ENCODE peak calls at places on chromosome 19, in eight cellular contexts. One of them, this sample, is unnamed.

GRCh38 chr19:39941151-39941550 is 6.7 kb upstream of the FCGBP start:
- DNase-seq in activated naive CD4-positive, alpha-beta T cell treated with anti-CD3 and anti-CD28 coated beads, Interleukin-2, amount 10 ng/mL, durations not matched to agents 7 days and 5 days: peak; percentile 34
- DNase-seq in NT2/D1: no peak
- DNase-seq in colonic mucosa: no peak
- DNase-seq in neural progenitor cell: no peak
- DNase-seq in stimulated activated naive CD8-positive, alpha-beta T cell treated with anti-CD3 and anti-CD28 coated beads, Interleukin-15, amount 100 ng/mL, for 72 hours: no peak
- DNase-seq in globus pallidus: no peak
- DNase-seq in coronary artery: no peak
- DNase-seq in this sample: no peak

GRCh38 chr19:33052352-33052972 is 12.2 kb downstream of the RHPN2 start:
- DNase-seq in colonic mucosa: peak; percentile 72
- DNase-seq in NT2/D1: no peak
- DNase-seq in coronary artery: no peak
- DNase-seq in activated naive CD4-positive, alpha-beta T cell treated with anti-CD3 and anti-CD28 coated beads, Interleukin-2, amount 10 ng/mL, durations not matched to agents 7 days and 5 days: no peak
- DNase-seq in stimulated activated naive CD8-positive, alpha-beta T cell treated with anti-CD3 and anti-CD28 coated beads, Interleukin-15, amount 100 ng/mL, for 72 hours: no peak
- DNase-seq in globus pallidus: no peak
- DNase-seq in neural progenitor cell: no peak
- DNase-seq in this sample: no peak

GRCh38 chr19:6187374-6187773 is 51.9 kb downstream of the ACSBG2 start:
- DNase-seq in colonic mucosa: no peak
- DNase-seq in stimulated activated naive CD8-positive, alpha-beta T cell treated with anti-CD3 and anti-CD28 coated beads, Interleukin-15, amount 100 ng/mL, for 72 hours: no peak
- DNase-seq in NT2/D1: no peak
- DNase-seq in coronary artery: peak; percentile 69
- DNase-seq in neural progenitor cell: no peak
- DNase-seq in activated naive CD4-positive, alpha-beta T cell treated with anti-CD3 and anti-CD28 coated beads, Interleukin-2, amount 10 ng/mL, durations not matched to agents 7 days and 5 days: no peak
- DNase-seq in globus pallidus: no peak
- DNase-seq in this sample: no peak

GRCh38 chr19:460877-461609 is at the start of gene SHC2:
- DNase-seq in globus pallidus: no peak
- DNase-seq in colonic mucosa: no peak
- DNase-seq in neural progenitor cell: peak; percentile 70
- DNase-seq in coronary artery: no peak
- DNase-seq in NT2/D1: no peak
- DNase-seq in stimulated activated naive CD8-positive, alpha-beta T cell treated with anti-CD3 and anti-CD28 coated beads, Interleukin-15, amount 100 ng/mL, for 72 hours: no peak
- DNase-seq in activated naive CD4-positive, alpha-beta T cell treated with anti-CD3 and anti-CD28 coated beads, Interleukin-2, amount 10 ng/mL, durations not matched to agents 7 days and 5 days: no peak
- DNase-seq in this sample: no peak

GRCh38 chr19:4695224-4695731 is 25.1 kb upstream of the MYDGF start:
- DNase-seq in coronary artery: no peak
- DNase-seq in stimulated activated naive CD8-positive, alpha-beta T cell treated with anti-CD3 and anti-CD28 coated beads, Interleukin-15, amount 100 ng/mL, for 72 hours: no peak
- DNase-seq in globus pallidus: peak; percentile 43
- DNase-seq in colonic mucosa: no peak
- DNase-seq in activated naive CD4-positive, alpha-beta T cell treated with anti-CD3 and anti-CD28 coated beads, Interleukin-2, amount 10 ng/mL, durations not matched to agents 7 days and 5 days: no peak
- DNase-seq in neural progenitor cell: no peak
- DNase-seq in NT2/D1: no peak
- DNase-seq in this sample: no peak

GRCh38 chr19:14150770-14151661 is 14.6 kb upstream of the ASF1B start:
- DNase-seq in colonic mucosa: no peak
- DNase-seq in globus pallidus: no peak
- DNase-seq in NT2/D1: no peak
- DNase-seq in stimulated activated naive CD8-positive, alpha-beta T cell treated with anti-CD3 and anti-CD28 coated beads, Interleukin-15, amount 100 ng/mL, for 72 hours: no peak
- DNase-seq in activated naive CD4-positive, alpha-beta T cell treated with anti-CD3 and anti-CD28 coated beads, Interleukin-2, amount 10 ng/mL, durations not matched to agents 7 days and 5 days: no peak
- DNase-seq in coronary artery: no peak
- DNase-seq in neural progenitor cell: no peak
- DNase-seq in this sample: no peak

GRCh38 chr19:46404884-46405658 is 8.3 kb downstream of the CCDC8 start:
- DNase-seq in colonic mucosa: no peak
- DNase-seq in stimulated activated naive CD8-positive, alpha-beta T cell treated with anti-CD3 and anti-CD28 coated beads, Interleukin-15, amount 100 ng/mL, for 72 hours: no peak
- DNase-seq in activated naive CD4-positive, alpha-beta T cell treated with anti-CD3 and anti-CD28 coated beads, Interleukin-2, amount 10 ng/mL, durations not matched to agents 7 days and 5 days: no peak
- DNase-seq in neural progenitor cell: peak; percentile 75
- DNase-seq in globus pallidus: no peak
- DNase-seq in coronary artery: no peak
- DNase-seq in NT2/D1: no peak
- DNase-seq in this sample: peak; percentile 55

GRCh38 chr19:2624537-2625091 is 77.9 kb downstream of the GNG7 start:
- DNase-seq in NT2/D1: peak; percentile 43
- DNase-seq in stimulated activated naive CD8-positive, alpha-beta T cell treated with anti-CD3 and anti-CD28 coated beads, Interleukin-15, amount 100 ng/mL, for 72 hours: no peak
- DNase-seq in colonic mucosa: no peak
- DNase-seq in activated naive CD4-positive, alpha-beta T cell treated with anti-CD3 and anti-CD28 coated beads, Interleukin-2, amount 10 ng/mL, durations not matched to agents 7 days and 5 days: no peak
- DNase-seq in globus pallidus: no peak
- DNase-seq in neural progenitor cell: peak; percentile 43
- DNase-seq in coronary artery: no peak
- DNase-seq in this sample: peak; percentile 79

GRCh38 chr19:19751846-19752245 is 18.9 kb upstream of the ZNF14 start:
- DNase-seq in globus pallidus: no peak
- DNase-seq in colonic mucosa: no peak
- DNase-seq in stimulated activated naive CD8-positive, alpha-beta T cell treated with anti-CD3 and anti-CD28 coated beads, Interleukin-15, amount 100 ng/mL, for 72 hours: no peak
- DNase-seq in activated naive CD4-positive, alpha-beta T cell treated with anti-CD3 and anti-CD28 coated beads, Interleukin-2, amount 10 ng/mL, durations not matched to agents 7 days and 5 days: no peak
- DNase-seq in neural progenitor cell: no peak
- DNase-seq in NT2/D1: no peak
- DNase-seq in coronary artery: peak; percentile 55
- DNase-seq in this sample: no peak

GRCh38 chr19:12721656-12722565 is 1.8 kb downstream of the TNPO2 start:
- DNase-seq in NT2/D1: no peak
- DNase-seq in neural progenitor cell: peak; percentile 94
- DNase-seq in globus pallidus: peak; percentile 62
- DNase-seq in colonic mucosa: peak; percentile 56
- DNase-seq in stimulated activated naive CD8-positive, alpha-beta T cell treated with anti-CD3 and anti-CD28 coated beads, Interleukin-15, amount 100 ng/mL, for 72 hours: peak; percentile 63
- DNase-seq in coronary artery: peak; percentile 90
- DNase-seq in activated naive CD4-positive, alpha-beta T cell treated with anti-CD3 and anti-CD28 coated beads, Interleukin-2, amount 10 ng/mL, durations not matched to agents 7 days and 5 days: peak; percentile 71
- DNase-seq in this sample: peak; percentile 83

GRCh38 chr19:632228-633067 is 889 bp downstream of the POLRMT start:
- DNase-seq in globus pallidus: no peak
- DNase-seq in stimulated activated naive CD8-positive, alpha-beta T cell treated with anti-CD3 and anti-CD28 coated beads, Interleukin-15, amount 100 ng/mL, for 72 hours: peak; percentile 33
- DNase-seq in NT2/D1: no peak
- DNase-seq in colonic mucosa: peak; percentile 77
- DNase-seq in activated naive CD4-positive, alpha-beta T cell treated with anti-CD3 and anti-CD28 coated beads, Interleukin-2, amount 10 ng/mL, durations not matched to agents 7 days and 5 days: peak; percentile 63
- DNase-seq in coronary artery: no peak
- DNase-seq in neural progenitor cell: peak; percentile 77
- DNase-seq in this sample: no peak